ENCODE peak calls at places on chromosome 12, in five cellular contexts. L is SK-N-SH, J is adrenal gland, T is H1, X is cardiac muscle cell. C is an unnamed sample. For H3K9me3 and H3K4me1, the result is how much of the 10 kb centered on the place peaks cover.

GRCh38 chr12:117967512-117967911 is 1.3 kb downstream of the KSR2 start:
- DNase-seq in L (no peak), X (no peak), J (no peak), T (no peak), C (no peak)

GRCh38 chr12:29066061-29066588 is 83.0 kb upstream of the FAR2 start:
- DNase-seq in L (no peak), X (no peak), T (no peak), J (peak), C (no peak)

GRCh38 chr12:109223211-109223610 is 85.9 kb downstream of the FOXN4 start:
- DNase-seq in L (no peak), J (no peak), X (no peak), T (no peak), C (no peak)

GRCh38 chr12:12534134-12534866 is 28.4 kb downstream of the DUSP16 start:
- DNase-seq in J (no peak), L (peak), X (peak), T (no peak), C (no peak)

GRCh38 chr12:111152581-111152980 is 216.3 kb downstream of the PHETA1 start:
- DNase-seq in J (no peak), L (no peak), T (no peak), X (no peak), C (no peak)

GRCh38 chr12:76152161-76152807 is 67.8 kb upstream of the NAP1L1 start:
- DNase-seq in J (peak), L (no peak), X (peak), T (no peak), C (no peak)

GRCh38 chr12:12927211-12928079 is 24.5 kb downstream of the GPRC5D start:
- DNase-seq in J (peak), X (peak), T (peak), L (peak), C (no peak)

GRCh38 chr12:74689071-74689655 is 151.5 kb downstream of the ATXN7L3B start:
- DNase-seq in T (no peak), L (peak), J (no peak), X (peak), C (no peak)

GRCh38 chr12:28189774-28190320 is 409 bp upstream of the CCDC91 start:
- DNase-seq in T (no peak), L (no peak), J (no peak), X (no peak), C (no peak)

GRCh38 chr12:70117670-70118069 is 125.6 kb upstream of the CNOT2 start:
- DNase-seq in X (no peak), J (no peak), T (no peak), L (no peak), C (no peak)

GRCh38 chr12:94677778-94678177 is 27.4 kb upstream of the TMCC3 start:
- DNase-seq in J (no peak), L (no peak), X (no peak), T (no peak), C (no peak)

GRCh38 chr12:124422570-124423523 is 128.0 kb downstream of the RFLNA start:
- DNase-seq in T (no peak), X (no peak), L (peak), J (peak), C (peak)

GRCh38 chr12:28457785-28458184 is 267.5 kb downstream of the CCDC91 start:
- DNase-seq in L (no peak), X (no peak), T (no peak), J (no peak), C (no peak)

GRCh38 chr12:92036771-92037453 is 108.7 kb downstream of the BTG1 start:
- DNase-seq in X (no peak), L (no peak), J (no peak), T (no peak), C (no peak)

GRCh38 chr12:110744697-110745264 is 2.1 kb upstream of the PPP1CC start:
- DNase-seq in T (no peak), X (no peak), J (no peak), L (peak), C (no peak)

GRCh38 chr12:73935817-73936216 is 601.8 kb upstream of the ATXN7L3B start:
- DNase-seq in L (no peak), J (no peak), X (peak), T (no peak), C (no peak)

GRCh38 chr12:68765696-68766095 is 19.7 kb downstream of the SLC35E3 start:
- DNase-seq in X (no peak), L (no peak), T (no peak), J (no peak), C (no peak)

GRCh38 chr12:19588944-19589343 is 149.7 kb downstream of the AEBP2 start:
- DNase-seq in J (no peak), X (no peak), T (no peak), L (no peak), C (no peak)

GRCh38 chr12:53122961-53123468 is 19.7 kb downstream of the SOAT2 start:
- DNase-seq in L (peak), T (peak), J (no peak), X (no peak), C (no peak)

GRCh38 chr12:9973951-9974350 is 2.7 kb downstream of the CLEC12A start:
- DNase-seq in J (no peak), L (no peak), X (no peak), T (no peak), C (no peak)

DNA sequence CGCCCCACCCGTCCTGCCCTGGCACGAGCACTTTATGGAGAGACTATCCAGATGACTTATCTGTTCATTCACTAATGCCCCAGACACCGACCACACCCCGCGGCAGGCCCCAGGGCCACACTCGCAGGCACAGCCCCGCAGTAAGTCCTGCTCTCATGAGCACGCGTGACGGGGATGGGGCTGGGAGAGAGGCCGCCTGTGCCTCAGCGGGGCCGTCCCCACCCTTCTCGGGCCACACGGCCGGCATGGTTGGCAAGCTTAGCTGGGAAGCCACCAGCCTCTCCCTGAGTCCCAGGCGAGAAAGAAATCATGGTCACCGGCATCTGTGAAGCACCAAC is 85.1 kb downstream of the NOC4L start:
- DNase-seq in L (no peak), J (no peak), T (no peak), X (no peak), C (no peak)
- H3K9me3 ChIP-seq in L (under half), J (under half), T (under half), X (under half), C (under half)

GRCh38 chr12:122123761-122124145 is 45.2 kb downstream of the MLXIP start:
- DNase-seq in L (no peak), T (no peak), J (no peak), X (no peak), C (no peak)

GRCh38 chr12:122117979-122118378 is 39.4 kb downstream of the MLXIP start:
- DNase-seq in J (no peak), L (no peak), T (no peak), X (no peak), C (no peak)

GRCh38 chr12:122124370-122124769 is 45.8 kb downstream of the MLXIP start:
- DNase-seq in X (no peak), T (no peak), J (no peak), L (no peak), C (no peak)

GRCh38 chr12:122123051-122123760 is 44.6 kb downstream of the MLXIP start:
- DNase-seq in J (peak), X (peak), T (peak), L (peak), C (no peak)

DNA sequence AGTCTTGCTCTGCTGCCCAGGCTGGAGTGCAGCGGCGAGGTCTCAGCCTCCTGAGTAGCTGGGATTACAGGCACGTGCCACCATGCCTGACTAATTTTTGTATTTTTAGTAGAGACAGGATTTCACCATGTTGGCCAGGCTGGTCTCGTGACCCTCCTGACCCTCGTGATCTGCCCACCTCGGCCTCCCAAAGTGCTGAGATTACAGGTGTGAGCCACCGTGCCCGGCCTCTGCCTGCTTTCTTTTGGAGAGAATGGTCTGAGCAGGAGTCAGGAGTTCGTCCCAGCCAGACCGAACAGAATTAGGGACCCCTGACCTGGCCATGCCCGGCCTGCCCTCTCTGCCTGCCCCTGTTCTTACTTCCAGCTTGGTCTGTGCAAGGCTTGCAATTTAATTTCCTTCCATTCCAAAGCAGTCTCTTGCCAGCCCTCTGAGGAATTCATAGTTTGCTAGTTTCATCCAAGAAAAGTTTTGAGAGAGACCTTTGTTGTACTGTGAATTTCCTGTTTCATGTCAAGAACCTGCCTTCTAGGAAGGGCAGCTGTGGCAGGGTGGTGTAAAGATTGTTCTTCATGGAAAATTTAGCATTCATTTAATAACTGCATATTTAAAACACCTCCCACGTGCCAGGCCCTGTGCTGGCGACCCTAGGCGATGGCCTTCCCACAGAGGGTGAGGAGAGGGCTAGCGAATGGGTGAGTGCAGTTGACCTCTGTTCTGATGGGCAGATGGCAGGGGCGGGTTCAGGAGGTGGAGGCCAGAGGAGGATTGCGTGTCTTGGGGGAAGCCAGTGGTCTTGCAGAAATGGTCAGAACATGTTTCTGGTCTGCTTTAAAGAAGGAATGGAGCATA is 43.0 kb downstream of the MLXIP start:
- DNase-seq in L (no peak), T (no peak), X (no peak), J (no peak), C (no peak)
- H3K4me1 ChIP-seq in L (under half), T (under half), X (under half), J (under half), C (under half)

GRCh38 chr12:133190176-133190575 is 8.9 kb downstream of the ZNF268 start:
- DNase-seq in X (no peak), L (no peak), J (no peak), T (no peak), C (no peak)
- H3K9me3 ChIP-seq in X (under half), L (under half), J (half or more), T (half or more), C (half or more)

GRCh38 chr12:46660276-46660675 is 165.5 kb downstream of the SLC38A4 start:
- DNase-seq in T (no peak), X (no peak), L (no peak), J (no peak), C (no peak)
- H3K4me1 ChIP-seq in T (under half), X (under half), L (under half), J (under half), C (under half)